ENCODE peak calls at places on chromosomes 3 and 15, in six cellular contexts. G, Y, C, B, M and H are unnamed samples.
A peak's percentile ranks its signal among the peaks of the same experiment; 100 is the strongest.

GRCh38 chr3:150545419-150546225 is 674 bp downstream of the SERP1 start:
- DNase-seq in M (no peak), C (peak; percentile 43), G (peak; percentile 16), Y (peak; percentile 73), B (no peak), H (no peak)

GRCh38 chr15:80856809-80857377 is 77.7 kb downstream of the CEMIP start:
- DNase-seq in C (peak; percentile 72), B (no peak), M (peak; percentile 57), G (peak; percentile 13), Y (peak; percentile 54), H (no peak)

GRCh38 chr15:69342460-69343076 is 43.9 kb downstream of the PAQR5 start:
- DNase-seq in Y (no peak), M (no peak), G (no peak), C (no peak), B (no peak), H (no peak)

GRCh38 chr3:119289371-119289770 is 4.8 kb upstream of the ARHGAP31 start:
- DNase-seq in G (no peak), M (no peak), C (no peak), B (no peak), Y (no peak), H (no peak)

GRCh38 chr3:40725026-40725425 is 200.3 kb downstream of the ZNF621 start:
- DNase-seq in B (no peak), G (no peak), Y (no peak), C (no peak), M (no peak), H (no peak)

GRCh38 chr15:66269326-66270090 is 16.0 kb upstream of the MEGF11 start:
- DNase-seq in M (no peak), Y (peak; percentile 93), C (no peak), G (peak; percentile 63), B (peak; percentile 61), H (no peak)

GRCh38 chr3:155805204-155805801 is 775 bp downstream of the C3orf33 start:
- DNase-seq in C (no peak), Y (peak; percentile 66), B (peak; percentile 32), G (peak; percentile 18), M (no peak), H (no peak)

GRCh38 chr3:87706176-87706575 is 352.6 kb downstream of the CGGBP1 start:
- DNase-seq in M (no peak), C (no peak), Y (no peak), B (no peak), G (no peak), H (no peak)

GRCh38 chr3:11165457-11165856 is 11.2 kb downstream of the HRH1 start:
- DNase-seq in Y (no peak), M (no peak), B (no peak), C (no peak), G (no peak), H (no peak)

GRCh38 chr3:44648564-44649229 is at the start of gene ZNF35:
- DNase-seq in B (peak; percentile 86), M (peak; percentile 76), G (peak; percentile 92), C (peak; percentile 83), Y (peak; percentile 85), H (peak; percentile 74)

GRCh38 chr15:31262901-31263671 is 63.5 kb upstream of the KLF13 start:
- DNase-seq in M (no peak), C (no peak), B (no peak), Y (peak; percentile 73), G (no peak), H (no peak)

GRCh38 chr15:99042909-99043308 is 35.3 kb upstream of the PGPEP1L start:
- DNase-seq in C (no peak), B (no peak), M (no peak), G (no peak), Y (peak; percentile 20), H (no peak)

DNA sequence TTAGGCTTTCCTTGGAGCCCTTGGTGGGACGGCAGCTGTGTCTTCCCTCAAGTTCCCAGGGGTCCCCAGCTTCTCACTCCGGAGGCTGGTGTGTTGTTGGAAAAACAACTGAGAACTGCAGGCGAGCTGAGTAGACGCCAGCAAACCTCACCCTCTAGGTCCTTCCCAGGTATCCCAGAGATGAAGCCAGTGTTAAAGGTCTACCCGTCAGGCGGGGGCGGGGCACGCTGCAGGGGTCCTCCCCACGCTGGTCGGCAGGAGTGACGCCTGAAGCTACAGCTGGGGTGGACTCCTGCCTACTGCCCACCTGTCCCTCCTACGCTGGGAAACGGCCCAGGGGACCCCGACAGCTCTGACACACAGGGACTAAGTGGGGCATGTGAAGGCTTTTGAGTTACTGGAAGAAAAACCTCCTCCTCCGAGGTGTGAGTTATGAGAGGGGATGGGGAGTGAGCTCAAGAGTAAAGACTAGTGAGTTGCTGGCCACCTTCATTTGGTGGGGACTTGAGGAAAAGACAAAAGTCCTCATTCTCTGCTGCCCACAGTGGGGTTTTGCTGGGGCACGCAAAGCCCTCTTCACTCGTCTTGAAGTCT is 32.2 kb upstream of the SNRPA1 start:
- DNase-seq in C (no peak), Y (no peak), B (no peak), G (no peak), M (no peak), H (no peak)
- H3K4me3 ChIP-seq in C (no peak overlapping the region), Y (no peak overlapping the region), B (no peak overlapping the region), G (no peak overlapping the region), M (no peak overlapping the region), H (no peak overlapping the region)

GRCh38 chr3:182078929-182079328 is 367.2 kb downstream of the SOX2 start:
- DNase-seq in C (no peak), M (no peak), Y (no peak), B (no peak), G (no peak), H (no peak)
- H3K4me3 ChIP-seq in C (no peak overlapping the region), M (no peak overlapping the region), Y (no peak overlapping the region), B (no peak overlapping the region), G (no peak overlapping the region), H (no peak overlapping the region)

GRCh38 chr3:50238549-50239026 is 2.6 kb downstream of the GNAI2 start:
- DNase-seq in Y (peak; percentile 95), M (no peak), B (no peak), G (no peak), C (peak; percentile 88), H (no peak)
- H3K4me3 ChIP-seq in Y (peak overlapping the region; percentile 71), M (peak overlapping the region; percentile 94), B (peak overlapping the region; percentile 90), G (peak overlapping the region; percentile 94), C (peak overlapping the region; percentile 67), H (peak overlapping the region; percentile 81)

GRCh38 chr3:13748500-13748899 is 131.4 kb downstream of the WNT7A start:
- DNase-seq in M (no peak), C (no peak), Y (no peak), B (no peak), G (no peak), H (no peak)
- H3K4me3 ChIP-seq in M (no peak overlapping the region), C (no peak overlapping the region), Y (no peak overlapping the region), B (no peak overlapping the region), G (no peak overlapping the region), H (no peak overlapping the region)

DNA sequence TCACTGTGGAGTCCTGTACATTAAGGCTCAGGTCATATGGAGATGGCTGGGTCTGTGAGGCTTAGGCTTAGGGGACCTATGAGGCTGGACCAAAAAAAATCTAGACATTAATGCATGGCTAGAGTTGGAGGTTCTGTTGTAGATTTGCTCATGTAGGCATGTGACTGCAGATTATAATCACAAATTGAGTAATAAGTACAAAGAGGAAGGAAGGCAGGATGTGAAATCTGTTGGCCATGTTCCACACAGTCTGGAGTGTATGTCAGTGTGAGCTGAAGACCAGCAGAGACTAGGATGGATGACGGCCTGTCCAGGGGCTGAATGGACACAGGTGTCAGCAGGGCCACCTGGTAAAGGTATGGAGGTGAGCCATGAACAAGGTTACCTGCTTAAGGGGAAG is at the start of gene ST3GAL6:
- DNase-seq in M (no peak), Y (peak; percentile 77), B (peak; percentile 62), C (peak; percentile 48), G (peak; percentile 84), H (no peak)
- H3K4me3 ChIP-seq in M (no peak within 1 kb of the TSS), Y (peak within 1 kb of the TSS; percentile 11), B (no peak within 1 kb of the TSS), C (peak within 1 kb of the TSS; percentile 23), G (no peak within 1 kb of the TSS), H (no peak within 1 kb of the TSS)

GRCh38 chr3:14063152-14063551 is 61.5 kb downstream of the CHCHD4 start:
- DNase-seq in Y (no peak), B (no peak), G (no peak), C (no peak), M (no peak), H (no peak)

GRCh38 chr3:14064910-14065309 is 59.8 kb downstream of the CHCHD4 start:
- DNase-seq in M (no peak), B (no peak), C (no peak), G (no peak), Y (no peak), H (no peak)
- H3K4me3 ChIP-seq in M (no peak overlapping the region), B (no peak overlapping the region), C (no peak overlapping the region), G (no peak overlapping the region), Y (no peak overlapping the region), H (no peak overlapping the region)

GRCh38 chr3:24834442-24834841 is 339.8 kb upstream of the THRB start:
- DNase-seq in C (no peak), B (no peak), Y (no peak), M (no peak), G (no peak), H (no peak)

GRCh38 chr3:24829011-24829581 is 334.4 kb upstream of the THRB start:
- DNase-seq in Y (no peak), B (no peak), G (no peak), M (no peak), C (no peak), H (no peak)

GRCh38 chr3:24829632-24830229 is 335.1 kb upstream of the THRB start:
- DNase-seq in B (no peak), G (no peak), M (no peak), C (no peak), Y (no peak), H (no peak)

GRCh38 chr3:24832878-24833277 is 338.2 kb upstream of the THRB start:
- DNase-seq in C (no peak), G (no peak), M (no peak), Y (no peak), B (peak; percentile 29), H (no peak)

GRCh38 chr3:24830230-24831152 is 335.8 kb upstream of the THRB start:
- DNase-seq in M (no peak), G (no peak), Y (no peak), B (no peak), C (no peak), H (no peak)
- H3K4me3 ChIP-seq in M (peak overlapping the region; percentile 47), G (no peak overlapping the region), Y (peak overlapping the region; percentile 52), B (peak overlapping the region; percentile 50), C (peak overlapping the region; percentile 60), H (no peak overlapping the region)

GRCh38 chr15:34754171-34754580 is 622 bp downstream of the GJD2 start:
- DNase-seq in C (no peak), M (no peak), B (no peak), G (no peak), Y (no peak), H (no peak)
- H3K4me3 ChIP-seq in C (peak overlapping the region; percentile 48), M (no peak overlapping the region), B (no peak overlapping the region), G (no peak overlapping the region), Y (no peak overlapping the region), H (peak overlapping the region; percentile 38)